ENCODE peak calls at places on chromosomes 6 and 20, in seven cellular contexts. J, P, Y, A, W, R and S are unnamed samples.

GRCh38 chr6:149041953-149042352 is 275.6 kb upstream of the TAB2 start:
- DNase-seq in A (no peak), P (no peak), Y (no peak), W (no peak), J (no peak), R (no peak), S (no peak)

GRCh38 chr20:2814587-2815051 is at the start of gene C20orf141:
- DNase-seq in P (peak), J (no peak), R (no peak), A (peak), W (no peak), Y (no peak), S (peak)

GRCh38 chr6:89895273-89895874 is 1.1 kb downstream of the GJA10 start:
- DNase-seq in J (no peak), W (no peak), Y (no peak), P (peak), A (peak), R (no peak), S (no peak)

GRCh38 chr6:26180346-26180745 is 93.1 kb downstream of the HFE start:
- DNase-seq in W (no peak), Y (no peak), P (no peak), R (no peak), A (no peak), J (no peak), S (no peak)

GRCh38 chr6:13917141-13917540 is 7.6 kb upstream of the RNF182 start:
- DNase-seq in Y (no peak), W (no peak), R (no peak), A (no peak), P (no peak), J (no peak), S (no peak)

GRCh38 chr6:31878761-31879542 is at the start of gene SLC44A4:
- DNase-seq in W (no peak), J (no peak), P (no peak), Y (no peak), R (no peak), A (no peak), S (no peak)

GRCh38 chr20:51480507-51481270 is 61.8 kb downstream of the NFATC2 start:
- DNase-seq in P (no peak), J (no peak), Y (peak), A (no peak), R (peak), W (no peak), S (no peak)

GRCh38 chr6:127300411-127300810 is 33.7 kb downstream of the RNF146 start:
- DNase-seq in W (no peak), J (no peak), R (no peak), Y (no peak), P (peak), A (peak), S (peak)

GRCh38 chr20:36573798-36574277 is 441 bp downstream of the TGIF2 start:
- DNase-seq in W (no peak), Y (peak), J (no peak), A (no peak), P (no peak), R (no peak), S (no peak)

GRCh38 chr6:128202169-128202765 is 301.4 kb upstream of the THEMIS start:
- DNase-seq in A (no peak), P (no peak), Y (no peak), R (no peak), W (no peak), J (no peak), S (no peak)

GRCh38 chr6:137623293-137623692 is 129.1 kb upstream of the OLIG3 start:
- DNase-seq in P (no peak), W (no peak), Y (no peak), R (no peak), J (no peak), A (no peak), S (no peak)

GRCh38 chr6:29722773-29723665 is at the start of gene HLA-F:
- DNase-seq in J (peak), R (peak), P (peak), A (no peak), W (peak), Y (peak), S (peak)

GRCh38 chr6:134995536-134995935 is 45.6 kb upstream of the ALDH8A1 start:
- DNase-seq in P (no peak), A (no peak), W (no peak), J (no peak), Y (no peak), R (no peak), S (no peak)

GRCh38 chr6:169841251-169841650 is 89.8 kb downstream of the ERMARD start:
- DNase-seq in Y (no peak), J (no peak), A (no peak), P (no peak), W (no peak), R (no peak), S (no peak)

GRCh38 chr6:139829557-139829956 is 455.1 kb upstream of the CITED2 start:
- DNase-seq in J (peak), P (no peak), R (no peak), W (no peak), Y (no peak), A (no peak), S (no peak)

GRCh38 chr6:45387236-45387635 is 9.5 kb upstream of the SUPT3H start:
- DNase-seq in R (no peak), W (no peak), J (no peak), P (no peak), A (no peak), Y (no peak), S (no peak)

GRCh38 chr6:105509506-105510331 is 106.8 kb upstream of the PREP start:
- DNase-seq in J (no peak), A (no peak), Y (no peak), R (no peak), P (no peak), W (no peak), S (no peak)

GRCh38 chr20:4999788-5000187 is 1.5 kb downstream of the SLC23A2 start:
- DNase-seq in A (no peak), Y (no peak), W (peak), J (peak), R (no peak), P (no peak), S (no peak)

GRCh38 chr6:165662041-165662491 is 975 bp downstream of the PDE10A start:
- DNase-seq in R (no peak), W (no peak), Y (peak), A (no peak), J (peak), P (no peak), S (no peak)

GRCh38 chr6:15399651-15400470 is 154.0 kb downstream of the JARID2 start:
- DNase-seq in P (peak), Y (no peak), W (peak), J (peak), A (no peak), R (no peak), S (peak)

GRCh38 chr6:165889636-165890403 is 226.8 kb upstream of the PDE10A start:
- DNase-seq in J (peak), W (no peak), Y (peak), R (no peak), P (no peak), A (no peak), S (no peak)

GRCh38 chr20:13452470-13453124 is 186.1 kb downstream of the TASP1 start:
- DNase-seq in A (no peak), R (no peak), W (no peak), Y (no peak), P (no peak), J (no peak), S (no peak)

GRCh38 chr6:8589941-8590676 is 154.8 kb upstream of the SLC35B3 start:
- DNase-seq in R (no peak), W (peak), J (peak), P (no peak), A (no peak), Y (no peak), S (no peak)

GRCh38 chr20:36542019-36542488 is 735 bp downstream of the MYL9 start:
- DNase-seq in J (no peak), Y (no peak), W (no peak), R (no peak), P (peak), A (no peak), S (no peak)

GRCh38 chr20:1426231-1426849 is 33.5 kb upstream of the FKBP1A start:
- DNase-seq in A (no peak), Y (no peak), W (no peak), R (no peak), J (no peak), P (no peak), S (no peak)

GRCh38 chr20:2379511-2380229 is 1.0 kb upstream of the TGM6 start:
- DNase-seq in P (no peak), R (no peak), J (no peak), A (no peak), Y (peak), W (no peak), S (no peak)

GRCh38 chr20:46022411-46023147 is 6.4 kb upstream of the SLC12A5 start:
- DNase-seq in A (no peak), W (peak), Y (peak), R (peak), J (peak), P (no peak), S (no peak)

GRCh38 chr20:13231031-13231752 is 10.1 kb downstream of the ISM1 start:
- DNase-seq in W (peak), R (no peak), Y (peak), P (no peak), J (no peak), A (peak), S (peak)

GRCh38 chr6:121482004-121482693 is 46.7 kb downstream of the GJA1 start:
- DNase-seq in Y (no peak), J (no peak), W (no peak), A (peak), R (no peak), P (peak), S (peak)

GRCh38 chr20:5511505-5511904 is 194.8 kb upstream of the PROKR2 start:
- DNase-seq in Y (no peak), A (no peak), P (no peak), J (no peak), R (no peak), W (no peak), S (no peak)

GRCh38 chr20:2417142-2417541 is 36.4 kb downstream of the TGM6 start:
- DNase-seq in W (no peak), A (no peak), Y (no peak), R (no peak), P (no peak), J (no peak), S (no peak)

GRCh38 chr20:59179988-59180387 is 16.4 kb downstream of the ZNF831 start:
- DNase-seq in Y (no peak), A (no peak), R (no peak), W (no peak), P (no peak), J (no peak), S (no peak)

GRCh38 chr6:108592371-108593337 is 31.9 kb downstream of the FOXO3 start:
- DNase-seq in R (peak), J (no peak), W (no peak), Y (peak), P (no peak), A (no peak), S (peak)

GRCh38 chr20:18857640-18858039 is 44.1 kb downstream of the SCP2D1 start:
- DNase-seq in P (peak), J (no peak), W (no peak), A (no peak), Y (no peak), R (no peak), S (no peak)

GRCh38 chr6:40894962-40895799 is 143.8 kb downstream of the UNC5CL start:
- DNase-seq in R (no peak), Y (no peak), W (no peak), P (peak), J (no peak), A (no peak), S (no peak)

GRCh38 chr6:66051812-66052211 is 344.8 kb upstream of the EYS start:
- DNase-seq in J (no peak), P (no peak), A (no peak), Y (no peak), R (no peak), W (no peak), S (no peak)

GRCh38 chr6:138278326-138278725 is 60.0 kb upstream of the PBOV1 start:
- DNase-seq in P (no peak), A (no peak), Y (no peak), W (no peak), R (no peak), J (no peak), S (no peak)

GRCh38 chr6:27867941-27868705 is 44.1 kb downstream of the OR2B2 start:
- DNase-seq in W (no peak), Y (no peak), A (no peak), R (no peak), J (no peak), P (no peak), S (no peak)

GRCh38 chr6:111573118-111573883 is 32.4 kb downstream of the TRAF3IP2 start:
- DNase-seq in R (no peak), A (no peak), Y (no peak), W (no peak), J (no peak), P (no peak), S (no peak)